ENCODE peak calls at places on chromosomes 3 and 15, in five cellular contexts. I, O, Y, K and F are unnamed samples. For H3K27me3, the result is how much of the 10 kb centered on the place peaks cover.

GRCh38 chr15:31464216-31465082 is 137.8 kb downstream of the KLF13 start:
- DNase-seq in I (no peak), O (no peak), Y (no peak), K (no peak), F (peak)

GRCh38 chr3:185151101-185151958 is 1.5 kb downstream of the C3orf70 start:
- DNase-seq in I (no peak), O (no peak), Y (no peak), K (no peak), F (no peak)

GRCh38 chr15:38401101-38401500 is 52.8 kb upstream of the FAM98B start:
- DNase-seq in I (no peak), O (no peak), Y (no peak), K (no peak), F (no peak)

GRCh38 chr3:188230962-188231361 is 77.0 kb downstream of the LPP start:
- DNase-seq in I (no peak), O (no peak), Y (no peak), K (no peak), F (no peak)

GRCh38 chr3:57583544-57583943 is 13.6 kb downstream of the ARF4 start:
- DNase-seq in I (no peak), O (peak), Y (no peak), K (no peak), F (no peak)

GRCh38 chr3:194512895-194513601 is 26.2 kb upstream of the ATP13A3 start:
- DNase-seq in I (no peak), O (peak), Y (no peak), K (no peak), F (no peak)

GRCh38 chr3:108472011-108472591 is 38.3 kb downstream of the MYH15 start:
- DNase-seq in I (no peak), O (peak), Y (no peak), K (no peak), F (no peak)

GRCh38 chr15:76149291-76149910 is 89.6 kb downstream of the TMEM266 start:
- DNase-seq in I (no peak), O (no peak), Y (no peak), K (no peak), F (no peak)

GRCh38 chr3:115146032-115146417 is 1.1 kb downstream of the ZBTB20 start:
- DNase-seq in I (no peak), O (peak), Y (peak), K (no peak), F (peak)

GRCh38 chr3:15753056-15753710 is 44.6 kb downstream of the ANKRD28 start:
- DNase-seq in I (no peak), O (no peak), Y (no peak), K (no peak), F (no peak)

GRCh38 chr3:62602987-62603386 is 229.6 kb upstream of the FEZF2 start:
- DNase-seq in I (no peak), O (no peak), Y (no peak), K (no peak), F (no peak)

GRCh38 chr15:72787521-72787920 is 4.0 kb upstream of the ADPGK start:
- DNase-seq in I (no peak), O (no peak), Y (no peak), K (no peak), F (no peak)

GRCh38 chr15:72784233-72784876 is 797 bp upstream of the ADPGK start:
- DNase-seq in I (no peak), O (peak), Y (no peak), K (no peak), F (no peak)

GRCh38 chr15:72786244-72786641 is 2.7 kb upstream of the ADPGK start:
- DNase-seq in I (no peak), O (no peak), Y (no peak), K (no peak), F (no peak)

GRCh38 chr15:72785452-72786243 is 2.1 kb upstream of the ADPGK start:
- DNase-seq in I (no peak), O (peak), Y (no peak), K (no peak), F (peak)

DNA sequence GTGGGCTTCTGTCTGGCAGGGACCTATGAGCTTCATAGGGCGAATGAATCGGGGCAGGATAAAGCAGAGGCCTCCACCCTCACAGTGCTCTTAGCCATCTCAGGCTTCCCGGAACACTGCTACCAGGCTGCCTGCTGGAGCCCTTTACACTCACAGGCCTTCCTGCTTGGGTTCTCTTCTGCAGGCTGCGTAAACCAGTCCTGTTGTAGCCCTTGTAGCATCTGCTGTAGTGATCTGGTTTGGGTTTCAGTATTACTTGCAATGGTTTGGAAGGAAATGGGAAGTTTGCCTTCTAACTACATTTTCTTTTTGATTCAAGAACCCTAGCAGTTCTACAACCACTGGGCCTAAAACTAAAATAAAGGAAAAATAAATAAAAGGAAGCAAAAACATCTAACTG is 3.4 kb upstream of the ADPGK start:
- DNase-seq in I (no peak), O (no peak), Y (no peak), K (no peak), F (no peak)
- H3K27me3 ChIP-seq in I (under half), O (under half), Y (under half), K (under half), F (under half)

GRCh38 chr3:151210676-151211381 is 7.8 kb upstream of the GPR171 start:
- DNase-seq in I (no peak), O (peak), Y (no peak), K (no peak), F (no peak)
- TF ChIP-seq CTCF in I (peak), O (no peak), Y (no peak), K (no peak), F (no peak)

DNA sequence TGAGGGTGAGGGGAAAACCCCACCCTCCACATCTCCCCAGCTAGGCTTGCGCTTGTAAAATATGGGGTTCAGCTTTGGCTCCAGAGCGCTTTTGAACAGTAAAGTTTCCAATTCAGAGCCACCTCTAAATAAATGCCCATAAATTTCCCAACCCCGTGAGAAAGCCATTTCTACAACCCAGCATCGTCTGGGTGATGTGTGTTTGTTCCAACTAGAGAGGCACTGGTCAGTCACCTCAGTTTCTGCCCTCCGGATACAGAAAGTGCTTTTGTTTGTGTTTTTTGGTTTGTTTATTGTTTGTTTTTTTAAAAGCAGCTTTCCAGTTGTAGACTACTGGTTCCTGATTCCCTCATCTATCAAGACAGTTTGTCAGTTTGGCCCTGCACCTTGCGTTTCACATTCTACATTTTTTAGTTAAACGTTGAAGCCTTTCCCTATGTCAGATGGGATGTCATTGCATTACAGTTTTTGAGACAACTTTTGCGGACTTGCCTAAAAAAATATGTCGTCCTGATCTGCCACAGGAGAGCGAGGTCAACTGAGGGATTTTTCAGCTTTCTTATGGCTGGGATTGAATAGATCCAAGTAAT is 15.0 kb upstream of the SOX2 start:
- DNase-seq in I (no peak), O (no peak), Y (no peak), K (no peak), F (no peak)
- H3K27me3 ChIP-seq in I (half or more), O (half or more), Y (half or more), K (half or more), F (half or more)

DNA sequence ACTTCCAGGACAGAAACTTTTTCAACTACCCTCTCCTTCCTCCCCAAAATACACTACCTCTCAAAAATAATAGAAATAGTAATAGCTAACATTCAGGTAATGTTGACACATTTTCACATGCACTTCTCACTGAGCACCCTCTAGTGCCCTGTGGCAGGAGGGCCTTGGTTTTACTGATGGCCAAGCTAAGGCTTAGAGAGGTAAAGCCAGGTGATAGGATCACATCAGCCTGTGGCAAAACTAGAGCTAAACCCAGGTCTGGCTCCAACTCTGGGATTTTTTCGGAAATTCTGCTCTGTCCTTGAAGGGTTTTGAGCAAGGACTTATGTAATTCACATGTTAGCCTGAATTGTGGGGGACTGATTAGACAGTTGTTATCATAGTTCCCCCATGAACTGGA is 922 bp upstream of the TAMM41 start:
- DNase-seq in I (no peak), O (no peak), Y (no peak), K (no peak), F (peak)
- TF ChIP-seq CTCF in I (no peak), O (no peak), Y (no peak), K (no peak), F (peak)

DNA sequence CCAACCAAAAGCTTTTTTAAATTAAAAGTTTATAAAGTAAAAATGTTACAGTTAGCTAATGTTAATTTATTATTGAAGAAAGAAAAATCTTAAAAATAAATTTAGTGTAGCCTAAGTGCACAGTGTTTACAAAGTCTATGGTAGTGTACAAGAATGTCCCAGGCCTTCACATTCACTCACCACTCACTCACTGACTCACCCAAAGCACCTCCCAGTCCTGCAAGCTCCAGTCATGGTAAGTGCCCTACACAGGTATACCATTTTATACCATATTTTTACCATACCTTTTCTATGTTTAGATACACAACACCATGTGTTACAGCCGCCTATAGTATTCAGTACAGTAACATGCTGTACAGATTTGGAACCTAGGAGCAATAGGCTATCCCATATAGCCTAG is 29.1 kb downstream of the SSR3 start:
- DNase-seq in I (no peak), O (no peak), Y (no peak), K (no peak), F (no peak)
- H3K27me3 ChIP-seq in I (under half), O (under half), Y (under half), K (under half), F (under half)

DNA sequence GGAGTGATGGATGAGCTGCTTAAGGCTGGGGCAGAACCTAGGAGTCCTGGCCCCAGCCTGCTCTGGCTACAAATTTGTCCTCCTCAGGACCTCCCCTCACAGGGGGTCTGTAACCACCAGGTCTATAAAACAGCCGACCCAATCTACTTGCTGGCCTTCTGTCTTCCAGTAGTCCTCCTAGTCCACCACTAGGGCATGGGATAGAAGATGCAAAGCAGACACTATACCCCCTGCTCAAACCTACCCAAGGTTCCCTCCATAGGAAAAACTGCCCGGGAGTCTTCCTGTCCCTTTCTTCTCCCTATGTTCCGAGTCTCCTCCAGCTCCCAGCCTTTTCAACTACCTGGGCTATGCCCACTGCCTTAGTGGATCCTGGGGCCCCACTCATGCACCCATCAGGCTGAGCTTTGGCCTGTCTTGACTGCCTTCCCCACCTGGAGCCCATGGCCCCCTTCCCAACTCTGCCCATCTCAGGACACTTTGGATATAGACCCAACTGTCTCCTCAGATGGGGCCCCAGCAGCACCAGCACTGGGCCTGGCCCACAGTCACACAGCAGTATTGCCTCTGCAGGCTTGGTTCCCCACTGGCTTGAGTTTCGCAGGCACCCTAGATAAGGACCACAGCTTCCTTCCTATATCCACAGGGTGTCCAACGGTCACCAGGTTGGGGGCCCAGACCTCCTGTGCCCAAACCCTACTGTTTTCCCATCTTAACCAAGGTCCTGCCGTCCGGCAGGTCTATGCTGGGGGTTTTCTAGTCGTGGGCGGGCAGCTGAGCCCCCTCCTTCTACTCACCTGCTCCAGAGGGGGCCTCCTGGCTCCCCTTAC is 1.1 kb downstream of the HYAL3 start:
- DNase-seq in I (no peak), O (no peak), Y (no peak), K (no peak), F (peak)
- TF ChIP-seq CTCF in I (no peak), O (no peak), Y (no peak), K (peak), F (peak)

GRCh38 chr3:165193392-165194268 is 2.6 kb downstream of the SLITRK3 start:
- DNase-seq in I (no peak), O (no peak), Y (no peak), K (no peak), F (peak)

GRCh38 chr3:165195628-165196576 is at the start of gene SLITRK3:
- DNase-seq in I (no peak), O (peak), Y (no peak), K (no peak), F (peak)

GRCh38 chr3:165192610-165193192 is 3.5 kb downstream of the SLITRK3 start:
- DNase-seq in I (no peak), O (no peak), Y (no peak), K (no peak), F (peak)

GRCh38 chr3:165195226-165195625 is 958 bp downstream of the SLITRK3 start:
- DNase-seq in I (no peak), O (no peak), Y (no peak), K (no peak), F (peak)

DNA sequence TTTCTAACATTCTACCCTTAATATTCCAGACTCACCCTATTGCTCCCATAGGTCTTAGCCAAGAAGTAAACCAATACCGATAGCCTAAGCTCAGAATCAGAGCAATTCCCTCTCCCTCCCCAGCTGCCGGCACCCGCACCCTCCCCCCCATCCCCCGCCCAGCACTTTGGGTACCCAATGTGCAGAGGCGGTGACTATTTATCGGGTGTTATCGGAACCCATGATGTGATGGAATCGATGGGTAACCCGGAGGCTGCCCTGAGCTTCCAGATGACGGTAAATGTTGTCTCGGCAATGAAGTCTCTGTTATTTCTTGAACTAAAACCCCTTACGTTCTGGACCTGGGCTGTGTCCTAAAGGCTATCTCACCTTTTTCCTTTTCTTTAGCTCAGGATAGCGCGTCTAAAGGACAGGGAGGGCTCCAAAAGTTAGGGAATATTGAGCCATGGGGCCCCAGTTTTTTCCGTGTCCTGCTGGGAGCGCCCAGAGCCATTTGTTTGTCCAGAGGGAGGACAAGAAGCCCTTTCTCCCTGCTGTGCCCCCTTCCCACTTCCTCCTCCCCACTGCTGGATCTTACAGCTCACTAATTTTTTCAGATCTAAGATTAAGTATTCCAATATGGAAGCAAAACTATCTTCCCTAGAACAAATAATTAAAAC is 1.6 kb downstream of the SLITRK3 start:
- DNase-seq in I (no peak), O (no peak), Y (no peak), K (no peak), F (peak)
- H3K27me3 ChIP-seq in I (half or more), O (half or more), Y (under half), K (half or more), F (half or more)

GRCh38 chr3:147618636-147619035 is 209.5 kb downstream of the ZIC1 start:
- DNase-seq in I (no peak), O (no peak), Y (no peak), K (no peak), F (no peak)

GRCh38 chr3:147619925-147620580 is 210.9 kb downstream of the ZIC1 start:
- DNase-seq in I (no peak), O (no peak), Y (no peak), K (no peak), F (no peak)

GRCh38 chr3:147614210-147614609 is 205.0 kb downstream of the ZIC1 start:
- DNase-seq in I (no peak), O (no peak), Y (no peak), K (no peak), F (no peak)

GRCh38 chr3:147613710-147614109 is 204.5 kb downstream of the ZIC1 start:
- DNase-seq in I (no peak), O (no peak), Y (no peak), K (no peak), F (no peak)

DNA sequence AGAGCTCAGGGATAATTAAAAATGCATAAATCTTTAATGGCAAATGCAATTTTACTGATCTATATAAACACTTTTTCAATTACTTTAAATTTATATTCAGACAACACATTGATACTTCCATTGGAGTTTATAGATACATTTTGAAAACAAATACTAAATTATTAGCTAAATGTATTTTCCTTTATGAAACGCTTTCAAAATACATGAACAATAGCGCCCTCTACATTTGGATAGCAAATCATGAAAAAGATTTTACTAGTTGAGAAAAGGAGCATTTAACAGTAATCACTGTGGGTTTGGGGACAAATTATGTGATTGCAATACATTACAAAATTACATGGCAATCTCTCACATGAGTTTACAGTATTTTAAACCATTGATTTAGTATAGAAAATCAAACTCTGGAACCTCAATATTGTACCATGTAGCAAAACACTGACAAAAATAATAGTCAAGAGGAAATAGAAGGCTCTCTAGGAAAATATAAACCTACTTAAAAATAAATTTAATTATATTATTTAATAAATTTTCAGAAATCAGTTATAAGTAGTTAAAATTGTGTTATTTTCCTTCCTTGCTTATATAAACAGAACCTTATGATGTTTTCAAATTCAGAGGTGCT is 207.9 kb downstream of the ZIC1 start:
- DNase-seq in I (no peak), O (peak), Y (no peak), K (no peak), F (no peak)
- TF ChIP-seq CTCF in I (peak), O (peak), Y (no peak), K (peak), F (peak)

DNA sequence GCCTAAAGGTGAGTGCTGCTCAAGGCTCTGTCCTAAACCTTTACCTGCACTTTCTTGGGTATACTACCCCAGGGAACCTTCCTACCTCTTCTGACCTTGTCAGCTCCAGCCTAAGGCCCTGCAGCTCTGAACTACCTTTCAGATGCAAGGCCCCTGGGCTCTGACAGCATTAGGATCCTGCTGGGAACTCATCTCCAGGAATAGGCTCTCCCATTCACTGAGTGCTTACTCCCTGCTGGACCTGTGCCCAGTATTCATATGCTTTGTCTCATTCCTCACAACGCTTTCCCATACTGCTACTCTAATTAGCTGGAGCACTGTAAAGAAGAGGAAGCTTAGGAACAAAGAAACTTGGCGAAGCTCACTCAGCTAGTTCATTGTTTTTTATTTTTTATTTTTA is 53.8 kb upstream of the RAB6B start:
- DNase-seq in I (no peak), O (no peak), Y (no peak), K (no peak), F (peak)
- H3K27me3 ChIP-seq in I (under half), O (under half), Y (under half), K (under half), F (under half)